ENCODE peak calls at places on chromosomes 1 and 21, in four cellular contexts. I is CD4-positive, CD25-positive, alpha-beta regulatory T cell; Y is astrocyte; T is A549. V is an unnamed sample.

GRCh38 chr1:147630447-147630846 is 39.9 kb downstream of the ACP6 start:
- DNase-seq in I (no peak), Y (no peak), T (no peak), V (no peak)

GRCh38 chr1:159177273-159177907 is 6.0 kb downstream of the CADM3 start:
- DNase-seq in I (peak; percentile 28), Y (peak; percentile 59), T (peak; percentile 60), V (peak; percentile 62)

GRCh38 chr1:210586785-210587184 is 258.1 kb downstream of the HHAT start:
- DNase-seq in I (no peak), Y (no peak), T (no peak), V (peak; percentile 13)

GRCh38 chr1:19390901-19391595 is 78.9 kb downstream of the SLC66A1 start:
- DNase-seq in I (peak; percentile 87), Y (peak; percentile 84), T (peak; percentile 12), V (peak; percentile 70)

GRCh38 chr1:153119491-153119971 is 6.2 kb upstream of the SPRR2F start:
- DNase-seq in I (no peak), Y (no peak), T (no peak), V (no peak)

GRCh38 chr1:178451529-178451928 is 45.2 kb downstream of the CLEC20A start:
- DNase-seq in I (no peak), Y (peak; percentile 65), T (no peak), V (no peak)

GRCh38 chr21:35565204-35565611 is 495.1 kb downstream of the SETD4 start:
- DNase-seq in I (no peak), Y (peak; percentile 92), T (no peak), V (peak; percentile 70)

GRCh38 chr1:31336687-31337467 is 36.0 kb downstream of the FABP3 start:
- DNase-seq in I (no peak), Y (no peak), T (no peak), V (no peak)

GRCh38 chr1:29259802-29260441 is 23.6 kb downstream of the PTPRU start:
- DNase-seq in I (peak; percentile 16), Y (no peak), T (no peak), V (no peak)

GRCh38 chr1:26554781-26555180 is 25.2 kb downstream of the RPS6KA1 start:
- DNase-seq in I (no peak), Y (no peak), T (no peak), V (no peak)

GRCh38 chr1:20069932-20070331 is at the start of gene PLA2G5:
- DNase-seq in I (no peak), Y (peak; percentile 70), T (no peak), V (peak; percentile 8)

GRCh38 chr1:213186168-213186567 is 135.1 kb downstream of the RPS6KC1 start:
- DNase-seq in I (peak; percentile 2), Y (no peak), T (no peak), V (peak; percentile 12)

GRCh38 chr1:19067187-19067911 is 110.9 kb upstream of the IFFO2 start:
- DNase-seq in I (no peak), Y (no peak), T (peak; percentile 37), V (no peak)

GRCh38 chr1:19484793-19485361 is 462 bp downstream of the CAPZB start:
- DNase-seq in I (no peak), Y (no peak), T (peak; percentile 18), V (peak; percentile 58)

GRCh38 chr21:43645414-43645891 is 13.8 kb downstream of the HSF2BP start:
- DNase-seq in I (peak; percentile 61), Y (peak; percentile 71), T (peak; percentile 90), V (peak; percentile 86)

GRCh38 chr1:73943270-73943669 is 254.7 kb downstream of the LRRIQ3 start:
- DNase-seq in I (no peak), Y (no peak), T (no peak), V (no peak)

GRCh38 chr1:222335586-222335985 is 212.3 kb downstream of the HHIPL2 start:
- DNase-seq in I (no peak), Y (peak; percentile 25), T (no peak), V (no peak)

GRCh38 chr1:150543500-150544143 is 5.6 kb upstream of the ADAMTSL4 start:
- DNase-seq in I (no peak), Y (no peak), T (no peak), V (peak; percentile 64)

GRCh38 chr1:4395676-4396075 is 258.7 kb upstream of the AJAP1 start:
- DNase-seq in I (no peak), Y (no peak), T (no peak), V (no peak)

GRCh38 chr1:180366386-180367068 is 135.8 kb downstream of the ACBD6 start:
- DNase-seq in I (no peak), Y (peak; percentile 38), T (no peak), V (no peak)

GRCh38 chr1:243596441-243597183 is 253.4 kb downstream of the AKT3 start:
- DNase-seq in I (peak; percentile 77), Y (peak; percentile 99), T (no peak), V (no peak)

GRCh38 chr1:240136402-240136801 is 44.7 kb downstream of the FMN2 start:
- DNase-seq in I (no peak), Y (peak; percentile 47), T (no peak), V (no peak)

GRCh38 chr1:32311709-32312393 is 20.0 kb downstream of the HDAC1 start:
- DNase-seq in I (no peak), Y (no peak), T (no peak), V (no peak)

GRCh38 chr1:10267319-10267718 is 56.9 kb downstream of the KIF1B start:
- DNase-seq in I (no peak), Y (peak; percentile 69), T (no peak), V (no peak)

GRCh38 chr1:81936838-81937237 is 136.1 kb downstream of the ADGRL2 start:
- DNase-seq in I (no peak), Y (no peak), T (no peak), V (no peak)

GRCh38 chr1:216388558-216388957 is 34.7 kb downstream of the USH2A start:
- DNase-seq in I (no peak), Y (no peak), T (no peak), V (no peak)

GRCh38 chr1:1351511-1352427 is 2.6 kb upstream of the DVL1 start:
- DNase-seq in I (no peak), Y (no peak), T (no peak), V (no peak)

GRCh38 chr1:181089017-181089776 is 697 bp downstream of the IER5 start:
- DNase-seq in I (peak; percentile 49), Y (no peak), T (no peak), V (no peak)

GRCh38 chr1:216750031-216750627 is 26.9 kb upstream of the ESRRG start:
- DNase-seq in I (no peak), Y (peak; percentile 51), T (peak; percentile 36), V (peak; percentile 75)

GRCh38 chr1:102834688-102835320 is 273.5 kb downstream of the COL11A1 start:
- DNase-seq in I (no peak), Y (peak; percentile 35), T (no peak), V (no peak)

DNA sequence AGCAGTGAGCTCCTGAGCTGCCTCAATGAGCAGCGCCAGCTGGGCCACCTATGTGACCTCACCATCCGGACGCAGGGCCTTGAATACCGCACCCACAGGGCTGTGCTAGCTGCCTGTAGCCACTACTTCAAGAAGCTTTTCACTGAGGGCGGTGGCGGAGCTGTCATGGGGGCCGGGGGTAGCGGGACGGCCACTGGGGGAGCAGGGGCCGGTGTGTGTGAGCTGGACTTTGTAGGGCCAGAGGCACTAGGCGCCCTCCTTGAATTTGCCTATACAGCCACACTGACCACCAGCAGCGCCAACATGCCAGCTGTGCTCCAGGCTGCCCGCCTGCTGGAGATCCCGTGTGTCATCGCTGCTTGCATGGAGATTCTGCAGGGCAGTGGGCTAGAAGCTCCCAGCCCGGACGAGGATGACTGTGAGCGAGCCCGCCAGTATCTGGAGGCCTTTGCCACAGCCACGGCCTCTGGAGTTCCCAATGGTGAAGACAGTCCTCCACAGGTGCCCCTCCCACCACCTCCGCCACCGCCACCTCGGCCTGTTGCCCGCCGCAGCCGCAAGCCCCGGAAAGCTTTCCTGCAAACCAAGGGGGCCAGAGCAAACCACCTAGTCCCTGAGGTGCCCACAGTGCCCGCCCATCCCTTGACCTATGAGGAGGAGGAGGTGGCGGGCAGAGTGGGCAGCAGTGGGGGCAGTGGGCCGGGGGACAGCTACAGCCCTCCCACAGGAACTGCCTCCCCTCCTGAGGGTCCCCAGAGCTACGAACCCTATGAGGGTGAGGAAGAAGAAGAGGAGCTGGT is 12.3 kb downstream of the ZBTB7B start:
- DNase-seq in I (no peak), Y (no peak), T (no peak), V (no peak)
- H3K4me1 ChIP-seq in I (peaks cover 86% of the 10 kb centered on the region), Y (peaks cover 9% of the 10 kb centered on the region), T (peaks cover 86% of the 10 kb centered on the region), V (peaks cover 6% of the 10 kb centered on the region)

DNA sequence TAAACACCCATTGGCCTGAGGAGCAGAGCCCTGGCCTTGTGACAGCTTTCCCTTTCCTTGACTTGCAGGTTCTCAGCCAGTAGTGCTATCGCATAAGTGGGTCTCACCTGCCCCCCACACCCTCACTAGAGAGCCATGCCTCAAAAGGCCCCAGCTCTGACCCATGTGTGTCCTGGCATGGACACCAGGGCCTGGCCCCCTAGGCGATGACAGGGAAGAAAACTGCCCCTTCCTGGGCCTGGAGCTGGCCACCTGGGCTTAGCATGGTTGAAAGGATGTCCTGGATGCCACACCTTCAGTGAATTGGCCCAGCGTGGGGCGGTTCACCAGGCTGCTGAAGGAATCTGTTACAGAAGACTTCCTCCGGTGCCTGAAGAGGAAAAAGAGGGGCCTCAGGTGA is 18.5 kb downstream of the TTC39A start:
- DNase-seq in I (no peak), Y (no peak), T (no peak), V (no peak)
- H3K4me3 ChIP-seq in I (no peak overlapping the region), Y (no peak overlapping the region), T (no peak overlapping the region), V (no peak overlapping the region)

GRCh38 chr21:21996891-21997290 is 998.7 kb downstream of the NCAM2 start:
- DNase-seq in I (no peak), Y (no peak), T (no peak), V (no peak)
- H3K9me3 ChIP-seq in I (no peaks in the 10 kb centered on the region), Y (no peaks in the 10 kb centered on the region), T (no peaks in the 10 kb centered on the region), V (no peaks in the 10 kb centered on the region)

DNA sequence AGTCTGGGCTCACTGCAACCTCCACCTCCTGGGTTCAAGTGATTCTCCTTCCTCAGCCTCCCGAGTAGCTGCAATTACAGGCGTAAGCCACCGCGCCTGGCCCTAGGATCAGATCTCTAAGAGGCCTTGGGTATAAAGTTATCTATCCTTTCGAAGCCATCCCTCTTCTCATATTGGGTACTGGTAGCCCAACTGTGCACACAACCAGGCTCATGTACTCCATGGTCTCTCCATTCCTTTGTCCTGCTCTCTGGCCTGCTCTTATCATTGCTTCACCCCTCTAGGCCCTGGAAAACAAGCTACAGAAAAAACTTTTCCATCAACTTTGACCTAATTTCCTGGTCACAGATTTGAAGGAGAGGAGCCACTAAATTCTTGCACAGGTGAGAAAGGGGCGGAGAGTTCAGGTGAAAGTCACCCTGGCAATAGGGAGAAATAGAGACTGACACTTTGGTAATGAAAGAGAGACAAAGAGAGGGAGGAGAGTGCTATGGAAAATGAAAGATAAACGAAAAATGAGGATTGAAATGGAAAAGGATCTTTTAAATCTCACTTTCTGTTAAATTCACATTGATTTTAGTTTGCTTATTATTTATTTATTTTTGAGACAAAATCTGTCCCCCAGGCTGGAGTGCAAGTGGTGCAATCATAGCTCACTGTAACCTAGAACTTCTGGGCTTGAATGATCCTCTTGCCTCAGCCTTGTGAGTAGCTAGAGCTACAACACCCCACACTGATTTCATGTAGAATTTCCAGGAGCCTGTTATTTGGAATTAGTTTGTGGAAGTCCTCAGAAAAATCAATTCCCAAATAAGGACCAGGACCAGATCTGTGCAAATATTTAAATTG is 5.9 kb downstream of the TXNIP start:
- DNase-seq in I (no peak), Y (no peak), T (no peak), V (no peak)
- H3K4me1 ChIP-seq in I (peaks cover 50% of the 10 kb centered on the region), Y (peaks cover 20% of the 10 kb centered on the region), T (peaks cover 8% of the 10 kb centered on the region), V (peaks cover 16% of the 10 kb centered on the region)

GRCh38 chr21:45122432-45123132 is 48.2 kb downstream of the ADARB1 start:
- DNase-seq in I (no peak), Y (no peak), T (no peak), V (no peak)

GRCh38 chr21:45119812-45120211 is 45.4 kb downstream of the ADARB1 start:
- DNase-seq in I (no peak), Y (no peak), T (no peak), V (no peak)

GRCh38 chr21:45123440-45123839 is 49.1 kb downstream of the ADARB1 start:
- DNase-seq in I (no peak), Y (no peak), T (no peak), V (no peak)

GRCh38 chr21:45118099-45118498 is 43.7 kb downstream of the ADARB1 start:
- DNase-seq in I (no peak), Y (no peak), T (no peak), V (no peak)

GRCh38 chr21:45120975-45121374 is 46.6 kb downstream of the ADARB1 start:
- DNase-seq in I (no peak), Y (no peak), T (no peak), V (no peak)
- H3K4me3 ChIP-seq in I (no peak overlapping the region), Y (no peak overlapping the region), T (no peak overlapping the region), V (no peak overlapping the region)